ENCODE peak calls at places on chromosomes 13 and 19, in eight cellular contexts. N, Y, S, R, F, E, Z and Q are unnamed samples.

GRCh38 chr19:55593096-55593772 is 6.1 kb downstream of the FIZ1 start:
- DNase-seq in N (no peak), Y (no peak), S (no peak), R (no peak), F (no peak), E (no peak), Z (no peak), Q (no peak)

GRCh38 chr13:45178349-45179142 is 22.3 kb downstream of the KCTD4 start:
- DNase-seq in N (no peak), Y (peak; percentile 46), S (no peak), R (no peak), F (no peak), E (no peak), Z (peak; percentile 95), Q (peak; percentile 39)

GRCh38 chr19:20660473-20660872 is 898 bp downstream of the ZNF626 start:
- DNase-seq in N (no peak), Y (peak; percentile 20), S (peak; percentile 25), R (no peak), F (no peak), E (no peak), Z (no peak), Q (no peak)

GRCh38 chr19:47713046-47714021 is at the start of gene EHD2:
- DNase-seq in N (no peak), Y (peak; percentile 61), S (peak; percentile 70), R (peak; percentile 70), F (no peak), E (peak; percentile 84), Z (peak; percentile 45), Q (no peak)

GRCh38 chr19:54158812-54159351 is 639 bp downstream of the LENG1 start:
- DNase-seq in N (peak; percentile 32), Y (no peak), S (peak; percentile 27), R (no peak), F (no peak), E (no peak), Z (no peak), Q (peak; percentile 36)

GRCh38 chr13:46129124-46129523 is 24.3 kb upstream of the CPB2 start:
- DNase-seq in N (no peak), Y (no peak), S (no peak), R (no peak), F (no peak), E (no peak), Z (no peak), Q (no peak)

GRCh38 chr19:7999376-7999775 is 6.1 kb downstream of the ELAVL1 start:
- DNase-seq in N (no peak), Y (no peak), S (no peak), R (no peak), F (no peak), E (no peak), Z (no peak), Q (no peak)

GRCh38 chr13:79307866-79308298 is 98.2 kb downstream of the RBM26 start:
- DNase-seq in N (no peak), Y (no peak), S (peak; percentile 6), R (no peak), F (no peak), E (peak; percentile 22), Z (peak; percentile 23), Q (peak; percentile 3)

GRCh38 chr13:22821589-22821988 is 359.2 kb upstream of the SGCG start:
- DNase-seq in N (no peak), Y (no peak), S (no peak), R (no peak), F (no peak), E (no peak), Z (no peak), Q (no peak)

GRCh38 chr13:32256243-32256642 is 58.9 kb downstream of the ZAR1L start:
- DNase-seq in N (no peak), Y (no peak), S (no peak), R (no peak), F (no peak), E (no peak), Z (no peak), Q (no peak)

GRCh38 chr13:39197645-39198007 is 159.4 kb downstream of the NHLRC3 start:
- DNase-seq in N (no peak), Y (no peak), S (no peak), R (no peak), F (no peak), E (no peak), Z (no peak), Q (no peak)

GRCh38 chr19:41327499-41328156 is 17.7 kb downstream of the CCDC97 start:
- DNase-seq in N (peak; percentile 65), Y (peak; percentile 88), S (no peak), R (peak; percentile 78), F (peak; percentile 94), E (peak; percentile 85), Z (peak; percentile 58), Q (peak; percentile 81)

GRCh38 chr13:53206455-53206854 is 177.8 kb downstream of the OLFM4 start:
- DNase-seq in N (no peak), Y (no peak), S (no peak), R (no peak), F (no peak), E (no peak), Z (no peak), Q (peak; percentile 4)

GRCh38 chr19:47702671-47703070 is 10.6 kb upstream of the EHD2 start:
- DNase-seq in N (no peak), Y (no peak), S (no peak), R (no peak), F (no peak), E (no peak), Z (no peak), Q (no peak)

GRCh38 chr19:41273076-41273475 is 8.9 kb downstream of the HNRNPUL1 start:
- DNase-seq in N (no peak), Y (no peak), S (no peak), R (no peak), F (no peak), E (no peak), Z (no peak), Q (no peak)

GRCh38 chr19:40798997-40799557 is at the start of gene EGLN2:
- DNase-seq in N (no peak), Y (peak; percentile 34), S (no peak), R (no peak), F (no peak), E (no peak), Z (no peak), Q (no peak)

GRCh38 chr19:53882391-53883050 is 524 bp downstream of the PRKCG start:
- DNase-seq in N (no peak), Y (no peak), S (no peak), R (no peak), F (no peak), E (no peak), Z (no peak), Q (no peak)

GRCh38 chr13:55654243-55654642 is 1486.5 kb upstream of the PRR20A start:
- DNase-seq in N (no peak), Y (no peak), S (no peak), R (no peak), F (no peak), E (no peak), Z (no peak), Q (no peak)

GRCh38 chr19:58406818-58407657 is 1.4 kb upstream of the ZNF584 start:
- DNase-seq in N (no peak), Y (no peak), S (peak; percentile 45), R (no peak), F (no peak), E (no peak), Z (no peak), Q (no peak)

GRCh38 chr13:110576736-110577476 is 15.4 kb upstream of the RAB20 start:
- DNase-seq in N (no peak), Y (no peak), S (no peak), R (no peak), F (no peak), E (no peak), Z (no peak), Q (no peak)
- H3K4me1 ChIP-seq in N (peaks cover 11% of the 10 kb centered on the region), Y (no peaks in the 10 kb centered on the region), S (peaks cover 4% of the 10 kb centered on the region), R (no peaks in the 10 kb centered on the region), F (no peaks in the 10 kb centered on the region), E (no peaks in the 10 kb centered on the region), Z (no peaks in the 10 kb centered on the region), Q (no peaks in the 10 kb centered on the region)

GRCh38 chr19:18319591-18320135 is 3.2 kb downstream of the LSM4 start:
- DNase-seq in N (no peak), Y (no peak), S (no peak), R (no peak), F (no peak), E (no peak), Z (no peak), Q (no peak)

GRCh38 chr19:18322318-18322758 is 538 bp downstream of the LSM4 start:
- DNase-seq in N (no peak), Y (peak; percentile 34), S (peak; percentile 81), R (no peak), F (no peak), E (no peak), Z (peak; percentile 60), Q (peak; percentile 43)

GRCh38 chr19:18321729-18322091 is 1.2 kb downstream of the LSM4 start:
- DNase-seq in N (no peak), Y (no peak), S (no peak), R (no peak), F (no peak), E (no peak), Z (no peak), Q (no peak)

GRCh38 chr19:18320865-18321728 is 1.8 kb downstream of the LSM4 start:
- DNase-seq in N (no peak), Y (peak; percentile 39), S (no peak), R (no peak), F (no peak), E (no peak), Z (no peak), Q (no peak)

GRCh38 chr19:18317998-18318800 is 4.7 kb downstream of the LSM4 start:
- DNase-seq in N (no peak), Y (peak; percentile 71), S (no peak), R (no peak), F (peak; percentile 39), E (peak; percentile 58), Z (no peak), Q (no peak)
- H3K4me1 ChIP-seq in N (peaks cover 24% of the 10 kb centered on the region), Y (peaks cover 49% of the 10 kb centered on the region), S (peaks cover 13% of the 10 kb centered on the region), R (no peaks in the 10 kb centered on the region), F (peaks cover 49% of the 10 kb centered on the region), E (peaks cover 26% of the 10 kb centered on the region), Z (peaks cover 18% of the 10 kb centered on the region), Q (peaks cover 12% of the 10 kb centered on the region)

GRCh38 chr13:40985596-40986327 is 33.4 kb downstream of the ELF1 start:
- DNase-seq in N (no peak), Y (peak; percentile 59), S (no peak), R (no peak), F (no peak), E (no peak), Z (no peak), Q (no peak)

GRCh38 chr13:40983725-40984669 is 35.1 kb downstream of the ELF1 start:
- DNase-seq in N (no peak), Y (peak; percentile 58), S (no peak), R (no peak), F (no peak), E (no peak), Z (no peak), Q (no peak)

GRCh38 chr13:40984670-40985366 is 34.3 kb downstream of the ELF1 start:
- DNase-seq in N (no peak), Y (peak; percentile 76), S (no peak), R (no peak), F (no peak), E (no peak), Z (no peak), Q (no peak)

GRCh38 chr13:40986328-40986856 is 32.7 kb downstream of the ELF1 start:
- DNase-seq in N (no peak), Y (no peak), S (no peak), R (no peak), F (no peak), E (no peak), Z (peak; percentile 30), Q (peak; percentile 71)

GRCh38 chr13:40987606-40988280 is 31.4 kb downstream of the ELF1 start:
- DNase-seq in N (no peak), Y (no peak), S (no peak), R (no peak), F (no peak), E (no peak), Z (no peak), Q (no peak)
- H3K4me1 ChIP-seq in N (peaks cover 8% of the 10 kb centered on the region), Y (peaks cover 37% of the 10 kb centered on the region), S (peaks cover 2% of the 10 kb centered on the region), R (no peaks in the 10 kb centered on the region), F (peaks cover 26% of the 10 kb centered on the region), E (peaks cover 43% of the 10 kb centered on the region), Z (peaks cover 5% of the 10 kb centered on the region), Q (peaks cover 18% of the 10 kb centered on the region)

GRCh38 chr13:101140087-101140770 is 276.1 kb downstream of the NALCN start:
- DNase-seq in N (no peak), Y (peak; percentile 65), S (no peak), R (no peak), F (no peak), E (no peak), Z (no peak), Q (no peak)
- H3K4me1 ChIP-seq in N (peaks cover 3% of the 10 kb centered on the region), Y (peaks cover 4% of the 10 kb centered on the region), S (peaks cover 4% of the 10 kb centered on the region), R (no peaks in the 10 kb centered on the region), F (no peaks in the 10 kb centered on the region), E (no peaks in the 10 kb centered on the region), Z (no peaks in the 10 kb centered on the region), Q (peaks cover 3% of the 10 kb centered on the region)